ENCODE peak calls at places on chromosomes 1 and 21, in nine cellular contexts. J, M, N, B, K, Y, X, S and D are unnamed samples.

GRCh38 chr1:232627645-232628334 is 2.1 kb downstream of the SIPA1L2 start:
- DNase-seq in J (no peak), M (no peak), N (no peak), B (peak), K (no peak), Y (no peak), X (no peak), S (no peak), D (no peak)

GRCh38 chr1:172935062-172935592 is 115.6 kb downstream of the TNFSF18 start:
- DNase-seq in J (no peak), M (no peak), N (no peak), B (no peak), K (no peak), Y (no peak), X (no peak), S (no peak), D (no peak)

GRCh38 chr1:222711319-222712252 is 705 bp downstream of the AIDA start:
- DNase-seq in J (peak), M (peak), N (peak), B (peak), K (no peak), Y (peak), X (peak), S (peak), D (peak)

GRCh38 chr1:8206397-8206796 is 111.5 kb upstream of the SLC45A1 start:
- DNase-seq in J (no peak), M (no peak), N (no peak), B (no peak), K (no peak), Y (no peak), X (no peak), S (no peak), D (no peak)

GRCh38 chr1:76352741-76353435 is 278.3 kb downstream of the ST6GALNAC3 start:
- DNase-seq in J (no peak), M (no peak), N (no peak), B (no peak), K (no peak), Y (no peak), X (no peak), S (no peak), D (no peak)

GRCh38 chr1:225447649-225448048 is 19.8 kb upstream of the LBR start:
- DNase-seq in J (no peak), M (no peak), N (no peak), B (no peak), K (no peak), Y (peak), X (no peak), S (peak), D (no peak)

GRCh38 chr21:44351535-44352252 is 1.7 kb upstream of the TRPM2 start:
- DNase-seq in J (no peak), M (no peak), N (no peak), B (no peak), K (no peak), Y (no peak), X (no peak), S (no peak), D (no peak)

GRCh38 chr1:29757866-29758763 is 521.8 kb downstream of the PTPRU start:
- DNase-seq in J (no peak), M (no peak), N (peak), B (no peak), K (no peak), Y (peak), X (no peak), S (no peak), D (no peak)

GRCh38 chr1:164561007-164561406 is 2.0 kb downstream of the PBX1 start:
- DNase-seq in J (no peak), M (no peak), N (no peak), B (no peak), K (no peak), Y (no peak), X (no peak), S (no peak), D (peak)